ENCODE peak calls at places on chromosomes 3 and 15, in six cellular contexts. F, R, G, J, Y and M are unnamed samples.

GRCh38 chr3:37913531-37913930 is 51.9 kb downstream of the CTDSPL start:
- DNase-seq in Y (no peak), R (no peak), G (no peak), J (no peak), F (no peak), M (no peak)

GRCh38 chr3:142235690-142236089 is 10.3 kb upstream of the GK5 start:
- DNase-seq in F (no peak), J (no peak), R (no peak), Y (no peak), G (no peak), M (no peak)

GRCh38 chr15:52636459-52636858 is 42.7 kb downstream of the ATOSA start:
- DNase-seq in J (no peak), R (no peak), Y (no peak), F (no peak), G (no peak), M (no peak)

GRCh38 chr3:22980346-22980745 is 222.8 kb upstream of the UBE2E2 start:
- DNase-seq in F (no peak), G (no peak), R (no peak), J (no peak), Y (no peak), M (no peak)

GRCh38 chr3:16012086-16012485 is 162.4 kb upstream of the GALNT15 start:
- DNase-seq in Y (no peak), J (no peak), R (no peak), F (no peak), G (no peak), M (no peak)

GRCh38 chr15:95664435-95664834 is 666.1 kb upstream of the NR2F2 start:
- DNase-seq in R (peak; percentile 43), F (no peak), Y (no peak), G (no peak), J (no peak), M (no peak)

GRCh38 chr3:184982058-184982457 is 170.1 kb downstream of the VPS8 start:
- DNase-seq in R (no peak), G (no peak), J (no peak), F (no peak), Y (no peak), M (no peak)

GRCh38 chr3:71294919-71295318 is 288.6 kb downstream of the FOXP1 start:
- DNase-seq in Y (no peak), R (no peak), G (no peak), J (no peak), F (no peak), M (no peak)

GRCh38 chr15:37733628-37734027 is 200.8 kb upstream of the TMCO5A start:
- DNase-seq in J (no peak), R (no peak), F (no peak), Y (no peak), G (no peak), M (no peak)

GRCh38 chr3:174330303-174330702 is 528.8 kb upstream of the NAALADL2 start:
- DNase-seq in Y (no peak), G (no peak), F (no peak), J (no peak), R (no peak), M (no peak)

GRCh38 chr15:88913017-88913849 is at the start of gene MFGE8:
- DNase-seq in R (peak; percentile 76), F (peak; percentile 79), J (peak; percentile 59), G (peak; percentile 80), Y (peak; percentile 85), M (peak; percentile 76)
- TF ChIP-seq POLR2A in R (peak; percentile 80), F (peak; percentile 44), J (no peak), G (peak; percentile 90), Y (no peak), M (peak; percentile 18)

GRCh38 chr3:100334340-100335136 is at the start of gene NIT2:
- DNase-seq in F (peak; percentile 65), Y (peak; percentile 92), G (peak; percentile 86), R (peak; percentile 93), J (peak; percentile 87), M (peak; percentile 89)
- TF ChIP-seq POLR2A in F (no peak), Y (no peak), G (peak; percentile 65), R (peak; percentile 93), J (peak; percentile 81), M (peak; percentile 58)

DNA sequence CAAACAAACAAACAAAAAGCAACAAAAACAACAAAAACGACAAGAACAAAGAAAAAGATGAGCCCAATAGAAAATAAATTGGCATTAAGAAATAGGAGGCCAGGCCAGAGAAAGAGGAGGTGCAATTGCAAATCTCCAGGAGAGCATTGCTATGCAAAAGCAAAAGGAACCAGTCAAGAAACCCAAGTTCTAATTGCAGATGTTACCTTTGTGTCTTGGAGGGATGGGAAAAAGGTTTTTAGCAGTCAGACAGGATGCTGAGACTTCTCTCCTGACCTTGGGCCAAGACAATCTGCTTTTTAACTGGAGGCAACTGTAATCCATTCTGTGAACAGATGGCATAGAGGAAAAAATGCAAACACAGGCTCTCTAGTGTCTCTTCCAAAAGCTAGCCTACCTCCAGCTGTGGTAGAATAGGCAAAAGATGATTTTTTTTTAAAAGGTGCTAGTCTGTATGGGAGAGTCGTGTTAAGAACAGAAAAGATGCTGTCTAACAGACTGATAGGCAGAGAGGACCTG is 56.4 kb downstream of the LSAMP start:
- DNase-seq in Y (no peak), F (no peak), J (no peak), G (no peak), R (no peak), M (no peak)
- TF ChIP-seq POLR2A in Y (no peak), F (no peak), J (no peak), G (no peak), R (no peak), M (no peak)

DNA sequence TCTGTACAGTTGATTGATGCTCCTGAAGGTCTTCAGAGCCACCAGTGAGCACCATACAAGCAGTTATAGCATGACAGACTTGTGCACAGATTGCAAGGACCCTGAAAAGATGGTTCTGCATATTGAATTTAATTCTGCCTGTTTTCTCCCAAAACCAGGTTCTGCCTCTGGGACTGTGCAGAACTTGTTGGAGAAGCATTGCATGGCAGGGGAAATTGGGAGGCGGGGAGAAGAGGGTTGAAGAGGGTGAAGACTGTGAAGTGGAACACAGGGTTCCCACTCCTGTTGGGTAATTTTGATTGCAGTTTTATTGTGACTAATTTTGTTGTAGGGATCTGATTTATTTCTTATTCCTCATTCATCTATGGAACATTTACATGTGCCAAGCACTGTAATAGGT is 10.3 kb downstream of the ZNF80 start:
- DNase-seq in R (no peak), F (no peak), G (no peak), Y (no peak), J (no peak), M (no peak)
- TF ChIP-seq POLR2A in R (no peak), F (no peak), G (no peak), Y (no peak), J (no peak), M (no peak)

GRCh38 chr3:40925228-40925627 is 274.1 kb upstream of the CTNNB1 start:
- DNase-seq in F (no peak), J (no peak), G (no peak), Y (no peak), R (no peak), M (no peak)

GRCh38 chr3:40924559-40925058 is 274.7 kb upstream of the CTNNB1 start:
- DNase-seq in Y (no peak), R (no peak), J (no peak), G (no peak), F (no peak), M (no peak)

GRCh38 chr3:40930772-40931171 is 268.5 kb upstream of the CTNNB1 start:
- DNase-seq in G (no peak), Y (no peak), R (no peak), J (no peak), F (no peak), M (no peak)

GRCh38 chr3:40930131-40930538 is 269.2 kb upstream of the CTNNB1 start:
- DNase-seq in J (no peak), G (no peak), R (peak; percentile 57), Y (no peak), F (no peak), M (peak; percentile 7)
- TF ChIP-seq POLR2A in J (no peak), G (no peak), R (no peak), Y (no peak), F (no peak), M (no peak)

DNA sequence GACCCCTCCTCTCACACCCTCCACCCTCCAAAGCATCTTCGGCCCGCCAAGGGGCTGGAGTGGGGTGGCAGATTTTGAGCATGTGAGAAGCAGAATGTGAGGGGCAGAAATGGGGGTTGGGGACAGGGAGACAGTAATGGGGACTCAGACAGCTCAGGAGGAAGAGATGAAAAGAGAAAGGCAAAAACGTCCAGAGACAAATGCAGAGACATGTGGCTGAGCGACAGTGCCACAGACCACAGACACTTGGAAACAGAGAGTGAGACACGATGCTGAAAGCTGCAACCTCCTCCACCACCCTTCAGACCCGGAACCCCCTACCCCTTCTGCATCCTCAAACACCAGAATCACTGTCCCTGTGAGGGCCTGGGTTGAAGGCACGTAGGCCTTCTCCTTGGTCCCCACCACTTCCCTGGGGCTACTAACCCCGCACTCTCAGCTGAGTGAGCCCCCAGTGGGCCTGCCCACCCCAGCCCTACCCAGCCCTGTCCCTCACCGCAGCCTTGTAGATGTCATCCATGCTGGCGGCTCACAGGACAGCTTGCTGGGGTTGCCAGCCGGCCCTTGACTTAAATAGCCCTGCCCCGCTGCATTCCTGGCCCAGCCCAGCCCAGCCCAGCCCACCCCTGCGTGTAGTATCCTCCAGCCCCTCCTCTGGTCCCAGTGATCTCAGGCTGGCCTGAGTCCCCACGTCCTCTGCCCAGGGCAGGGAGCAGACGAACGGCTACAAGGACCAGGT is at the start of gene TNNC1:
- DNase-seq in F (no peak), G (no peak), J (no peak), Y (no peak), R (no peak), M (no peak)
- TF ChIP-seq POLR2A in F (no peak), G (no peak), J (no peak), Y (no peak), R (no peak), M (no peak)

DNA sequence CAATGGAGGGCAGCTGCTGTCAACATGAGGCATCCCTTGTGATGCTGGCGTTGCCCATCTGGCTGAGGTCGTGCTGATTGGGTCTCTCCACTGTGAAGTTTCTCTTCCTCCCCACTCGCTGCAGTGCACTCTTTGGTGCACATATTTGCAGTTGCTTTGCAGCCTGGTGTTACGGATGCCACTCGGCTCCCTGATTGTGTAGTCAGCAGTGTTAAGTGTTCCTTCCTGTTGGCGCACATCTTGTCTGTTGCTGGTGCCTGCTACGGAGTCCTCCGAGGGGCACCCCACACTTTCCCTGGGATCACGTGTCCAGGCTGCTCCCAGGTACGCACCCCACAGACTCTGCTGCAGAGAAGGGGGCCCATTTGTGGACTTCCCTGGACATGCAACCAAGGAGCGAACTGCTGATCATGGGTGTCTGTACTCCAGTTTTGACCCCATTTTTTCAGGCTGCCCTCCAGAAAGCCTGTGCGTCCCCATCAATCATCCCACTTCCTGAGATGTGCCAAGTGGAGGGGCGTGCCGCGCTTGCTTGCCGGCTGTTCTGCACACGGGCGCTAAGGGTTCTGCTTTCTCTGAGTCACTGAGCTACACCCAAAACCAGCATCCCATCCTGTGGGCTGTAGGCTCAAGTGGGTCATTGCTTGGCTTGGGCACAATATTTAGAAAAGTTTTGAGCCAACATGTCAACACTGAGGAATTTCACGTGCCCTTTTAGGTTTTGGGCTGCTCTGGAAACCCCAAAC is 98.6 kb downstream of the FBLN2 start:
- DNase-seq in F (no peak), Y (no peak), R (no peak), G (no peak), J (no peak), M (peak; percentile 34)
- TF ChIP-seq POLR2A in F (no peak), Y (no peak), R (no peak), G (no peak), J (no peak), M (no peak)